ENCODE peak calls at places on chromosomes 12 and 14, in nine cellular contexts. One of them, this sample, is unnamed.
A peak's percentile ranks its signal among the peaks of the same experiment; 100 is the strongest.

GRCh38 chr12:12881495-12881894 is 9.9 kb upstream of the GPRC5A start:
- DNase-seq in choroid plexus epithelial cell: peak; percentile 49
- DNase-seq in CD8-positive, alpha-beta T cell: no peak
- DNase-seq in foreskin fibroblast: peak; percentile 74
- DNase-seq in amniotic stem cell: no peak
- DNase-seq in NCI-H146: no peak
- DNase-seq in activated CD4-positive, alpha-beta T cell treated with anti-CD3 and anti-CD28 coated beads for 1 hour: no peak
- DNase-seq in NCI-H460: peak; percentile 74
- DNase-seq in activated naive CD4-positive, alpha-beta T cell: no peak
- DNase-seq in this sample: peak; percentile 36

GRCh38 chr12:3004655-3005565 is 45.7 kb downstream of the TEAD4 start:
- DNase-seq in choroid plexus epithelial cell: no peak
- DNase-seq in CD8-positive, alpha-beta T cell: no peak
- DNase-seq in foreskin fibroblast: peak; percentile 9
- DNase-seq in amniotic stem cell: no peak
- DNase-seq in NCI-H146: no peak
- DNase-seq in activated CD4-positive, alpha-beta T cell treated with anti-CD3 and anti-CD28 coated beads for 1 hour: no peak
- DNase-seq in NCI-H460: no peak
- DNase-seq in activated naive CD4-positive, alpha-beta T cell: no peak
- DNase-seq in this sample: peak; percentile 67

GRCh38 chr12:108583971-108584370 is 13.9 kb downstream of the TMEM119 start:
- DNase-seq in choroid plexus epithelial cell: no peak
- DNase-seq in CD8-positive, alpha-beta T cell: no peak
- DNase-seq in foreskin fibroblast: no peak
- DNase-seq in amniotic stem cell: no peak
- DNase-seq in NCI-H146: peak; percentile 87
- DNase-seq in activated CD4-positive, alpha-beta T cell treated with anti-CD3 and anti-CD28 coated beads for 1 hour: no peak
- DNase-seq in NCI-H460: no peak
- DNase-seq in activated naive CD4-positive, alpha-beta T cell: no peak
- DNase-seq in this sample: peak; percentile 85

GRCh38 chr14:89507926-89508460 is 91.0 kb upstream of the FOXN3 start:
- DNase-seq in choroid plexus epithelial cell: no peak
- DNase-seq in CD8-positive, alpha-beta T cell: no peak
- DNase-seq in foreskin fibroblast: peak; percentile 51
- DNase-seq in amniotic stem cell: no peak
- DNase-seq in NCI-H146: no peak
- DNase-seq in activated CD4-positive, alpha-beta T cell treated with anti-CD3 and anti-CD28 coated beads for 1 hour: no peak
- DNase-seq in NCI-H460: peak; percentile 38
- DNase-seq in activated naive CD4-positive, alpha-beta T cell: no peak
- DNase-seq in this sample: peak; percentile 31

GRCh38 chr14:56816575-56817391 is 6.5 kb upstream of the OTX2 start:
- DNase-seq in choroid plexus epithelial cell: no peak
- DNase-seq in CD8-positive, alpha-beta T cell: no peak
- DNase-seq in foreskin fibroblast: no peak
- DNase-seq in amniotic stem cell: no peak
- DNase-seq in NCI-H146: no peak
- DNase-seq in activated CD4-positive, alpha-beta T cell treated with anti-CD3 and anti-CD28 coated beads for 1 hour: no peak
- DNase-seq in NCI-H460: no peak
- DNase-seq in activated naive CD4-positive, alpha-beta T cell: no peak
- DNase-seq in this sample: no peak

GRCh38 chr14:100714205-100714781 is 12.4 kb upstream of the DLK1 start:
- DNase-seq in choroid plexus epithelial cell: no peak
- DNase-seq in CD8-positive, alpha-beta T cell: no peak
- DNase-seq in foreskin fibroblast: no peak
- DNase-seq in amniotic stem cell: no peak
- DNase-seq in NCI-H146: no peak
- DNase-seq in activated CD4-positive, alpha-beta T cell treated with anti-CD3 and anti-CD28 coated beads for 1 hour: no peak
- DNase-seq in NCI-H460: no peak
- DNase-seq in activated naive CD4-positive, alpha-beta T cell: no peak
- DNase-seq in this sample: peak; percentile 12

GRCh38 chr14:71538949-71539659 is 393.1 kb upstream of the RGS6 start:
- DNase-seq in choroid plexus epithelial cell: peak; percentile 69
- DNase-seq in CD8-positive, alpha-beta T cell: no peak
- DNase-seq in foreskin fibroblast: peak; percentile 32
- DNase-seq in amniotic stem cell: no peak
- DNase-seq in NCI-H146: no peak
- DNase-seq in activated CD4-positive, alpha-beta T cell treated with anti-CD3 and anti-CD28 coated beads for 1 hour: no peak
- DNase-seq in NCI-H460: no peak
- DNase-seq in activated naive CD4-positive, alpha-beta T cell: no peak
- DNase-seq in this sample: no peak

GRCh38 chr14:34012978-34013713 is 62.3 kb upstream of the EGLN3 start:
- DNase-seq in choroid plexus epithelial cell: no peak
- DNase-seq in CD8-positive, alpha-beta T cell: no peak
- DNase-seq in foreskin fibroblast: no peak
- DNase-seq in amniotic stem cell: no peak
- DNase-seq in NCI-H146: no peak
- DNase-seq in activated CD4-positive, alpha-beta T cell treated with anti-CD3 and anti-CD28 coated beads for 1 hour: no peak
- DNase-seq in NCI-H460: no peak
- DNase-seq in activated naive CD4-positive, alpha-beta T cell: no peak
- DNase-seq in this sample: no peak

GRCh38 chr12:131092911-131093901 is 139.5 kb downstream of the ADGRD1 start:
- DNase-seq in choroid plexus epithelial cell: no peak
- DNase-seq in CD8-positive, alpha-beta T cell: no peak
- DNase-seq in foreskin fibroblast: no peak
- DNase-seq in amniotic stem cell: no peak
- DNase-seq in NCI-H146: no peak
- DNase-seq in activated CD4-positive, alpha-beta T cell treated with anti-CD3 and anti-CD28 coated beads for 1 hour: no peak
- DNase-seq in NCI-H460: no peak
- DNase-seq in activated naive CD4-positive, alpha-beta T cell: no peak
- DNase-seq in this sample: no peak

GRCh38 chr14:97626088-97626487 is 828.9 kb downstream of the VRK1 start:
- DNase-seq in choroid plexus epithelial cell: no peak
- DNase-seq in CD8-positive, alpha-beta T cell: no peak
- DNase-seq in foreskin fibroblast: no peak
- DNase-seq in amniotic stem cell: no peak
- DNase-seq in NCI-H146: no peak
- DNase-seq in activated CD4-positive, alpha-beta T cell treated with anti-CD3 and anti-CD28 coated beads for 1 hour: no peak
- DNase-seq in NCI-H460: no peak
- DNase-seq in activated naive CD4-positive, alpha-beta T cell: no peak
- DNase-seq in this sample: no peak

GRCh38 chr14:89165189-89165809 is 251.7 kb downstream of the FOXN3 start:
- DNase-seq in choroid plexus epithelial cell: no peak
- DNase-seq in CD8-positive, alpha-beta T cell: no peak
- DNase-seq in foreskin fibroblast: no peak
- DNase-seq in amniotic stem cell: no peak
- DNase-seq in NCI-H146: no peak
- DNase-seq in activated CD4-positive, alpha-beta T cell treated with anti-CD3 and anti-CD28 coated beads for 1 hour: no peak
- DNase-seq in NCI-H460: no peak
- DNase-seq in activated naive CD4-positive, alpha-beta T cell: no peak
- DNase-seq in this sample: no peak

GRCh38 chr12:115504241-115504941 is 773.1 kb downstream of the MED13L start:
- DNase-seq in choroid plexus epithelial cell: no peak
- DNase-seq in CD8-positive, alpha-beta T cell: no peak
- DNase-seq in foreskin fibroblast: no peak
- DNase-seq in amniotic stem cell: no peak
- DNase-seq in NCI-H146: no peak
- DNase-seq in activated CD4-positive, alpha-beta T cell treated with anti-CD3 and anti-CD28 coated beads for 1 hour: no peak
- DNase-seq in NCI-H460: no peak
- DNase-seq in activated naive CD4-positive, alpha-beta T cell: no peak
- DNase-seq in this sample: no peak

GRCh38 chr14:61653507-61653906 is 41.8 kb upstream of the HIF1A start:
- DNase-seq in choroid plexus epithelial cell: peak; percentile 70
- DNase-seq in CD8-positive, alpha-beta T cell: no peak
- DNase-seq in foreskin fibroblast: peak; percentile 88
- DNase-seq in amniotic stem cell: peak; percentile 46
- DNase-seq in NCI-H146: no peak
- DNase-seq in activated CD4-positive, alpha-beta T cell treated with anti-CD3 and anti-CD28 coated beads for 1 hour: no peak
- DNase-seq in NCI-H460: no peak
- DNase-seq in activated naive CD4-positive, alpha-beta T cell: no peak
- DNase-seq in this sample: peak; percentile 96

GRCh38 chr14:103232831-103233319 is 101.2 kb upstream of the EIF5 start:
- DNase-seq in choroid plexus epithelial cell: no peak
- DNase-seq in CD8-positive, alpha-beta T cell: no peak
- DNase-seq in foreskin fibroblast: no peak
- DNase-seq in amniotic stem cell: no peak
- DNase-seq in NCI-H146: peak; percentile 79
- DNase-seq in activated CD4-positive, alpha-beta T cell treated with anti-CD3 and anti-CD28 coated beads for 1 hour: no peak
- DNase-seq in NCI-H460: no peak
- DNase-seq in activated naive CD4-positive, alpha-beta T cell: no peak
- DNase-seq in this sample: no peak

GRCh38 chr14:53062856-53063255 is 90.3 kb downstream of the DDHD1 start:
- DNase-seq in choroid plexus epithelial cell: peak; percentile 34
- DNase-seq in CD8-positive, alpha-beta T cell: no peak
- DNase-seq in foreskin fibroblast: no peak
- DNase-seq in amniotic stem cell: no peak
- DNase-seq in NCI-H146: no peak
- DNase-seq in activated CD4-positive, alpha-beta T cell treated with anti-CD3 and anti-CD28 coated beads for 1 hour: no peak
- DNase-seq in NCI-H460: no peak
- DNase-seq in activated naive CD4-positive, alpha-beta T cell: no peak
- DNase-seq in this sample: peak; percentile 80

GRCh38 chr12:101945361-101946232 is 68.2 kb downstream of the DRAM1 start:
- DNase-seq in choroid plexus epithelial cell: no peak
- DNase-seq in CD8-positive, alpha-beta T cell: no peak
- DNase-seq in foreskin fibroblast: peak; percentile 65
- DNase-seq in amniotic stem cell: no peak
- DNase-seq in NCI-H146: no peak
- DNase-seq in activated CD4-positive, alpha-beta T cell treated with anti-CD3 and anti-CD28 coated beads for 1 hour: no peak
- DNase-seq in NCI-H460: peak; percentile 34
- DNase-seq in activated naive CD4-positive, alpha-beta T cell: no peak
- DNase-seq in this sample: no peak

GRCh38 chr14:89000007-89000942 is 175.8 kb downstream of the TTC8 start:
- DNase-seq in choroid plexus epithelial cell: peak; percentile 98
- DNase-seq in CD8-positive, alpha-beta T cell: no peak
- DNase-seq in foreskin fibroblast: peak; percentile 97
- DNase-seq in amniotic stem cell: peak; percentile 54
- DNase-seq in NCI-H146: peak; percentile 17
- DNase-seq in activated CD4-positive, alpha-beta T cell treated with anti-CD3 and anti-CD28 coated beads for 1 hour: no peak
- DNase-seq in NCI-H460: peak; percentile 88
- DNase-seq in activated naive CD4-positive, alpha-beta T cell: no peak
- DNase-seq in this sample: peak; percentile 85

GRCh38 chr14:52253503-52253902 is 14.0 kb upstream of the PTGDR start:
- DNase-seq in choroid plexus epithelial cell: peak; percentile 18
- DNase-seq in CD8-positive, alpha-beta T cell: no peak
- DNase-seq in foreskin fibroblast: peak; percentile 56
- DNase-seq in amniotic stem cell: no peak
- DNase-seq in NCI-H146: no peak
- DNase-seq in activated CD4-positive, alpha-beta T cell treated with anti-CD3 and anti-CD28 coated beads for 1 hour: no peak
- DNase-seq in NCI-H460: no peak
- DNase-seq in activated naive CD4-positive, alpha-beta T cell: no peak
- DNase-seq in this sample: peak; percentile 14

GRCh38 chr14:69335421-69335820 is 62.7 kb downstream of the ERH start:
- DNase-seq in choroid plexus epithelial cell: no peak
- DNase-seq in CD8-positive, alpha-beta T cell: no peak
- DNase-seq in foreskin fibroblast: no peak
- DNase-seq in amniotic stem cell: peak; percentile 34
- DNase-seq in NCI-H146: no peak
- DNase-seq in activated CD4-positive, alpha-beta T cell treated with anti-CD3 and anti-CD28 coated beads for 1 hour: no peak
- DNase-seq in NCI-H460: no peak
- DNase-seq in activated naive CD4-positive, alpha-beta T cell: no peak
- DNase-seq in this sample: no peak

GRCh38 chr14:41607966-41608663 is 1.4 kb downstream of the LRFN5 start:
- DNase-seq in choroid plexus epithelial cell: peak; percentile 11
- DNase-seq in CD8-positive, alpha-beta T cell: no peak
- DNase-seq in foreskin fibroblast: no peak
- DNase-seq in amniotic stem cell: no peak
- DNase-seq in NCI-H146: peak; percentile 61
- DNase-seq in activated CD4-positive, alpha-beta T cell treated with anti-CD3 and anti-CD28 coated beads for 1 hour: no peak
- DNase-seq in NCI-H460: no peak
- DNase-seq in activated naive CD4-positive, alpha-beta T cell: no peak
- DNase-seq in this sample: no peak

GRCh38 chr12:6076776-6077700 is 47.4 kb downstream of the VWF start:
- DNase-seq in choroid plexus epithelial cell: no peak
- DNase-seq in CD8-positive, alpha-beta T cell: no peak
- DNase-seq in foreskin fibroblast: no peak
- DNase-seq in amniotic stem cell: no peak
- DNase-seq in NCI-H146: no peak
- DNase-seq in activated CD4-positive, alpha-beta T cell treated with anti-CD3 and anti-CD28 coated beads for 1 hour: no peak
- DNase-seq in NCI-H460: no peak
- DNase-seq in activated naive CD4-positive, alpha-beta T cell: no peak
- DNase-seq in this sample: no peak

GRCh38 chr12:91620949-91621348 is 438.3 kb upstream of the DCN start:
- DNase-seq in choroid plexus epithelial cell: peak; percentile 10
- DNase-seq in CD8-positive, alpha-beta T cell: no peak
- DNase-seq in foreskin fibroblast: peak; percentile 20
- DNase-seq in amniotic stem cell: no peak
- DNase-seq in NCI-H146: peak; percentile 80
- DNase-seq in activated CD4-positive, alpha-beta T cell treated with anti-CD3 and anti-CD28 coated beads for 1 hour: no peak
- DNase-seq in NCI-H460: no peak
- DNase-seq in activated naive CD4-positive, alpha-beta T cell: no peak
- DNase-seq in this sample: no peak

This sample was measured in LHCN-M2.